ENCODE peak calls at places on chromosomes 16 and 17, in eight cellular contexts. H is GM12865; K is stimulated activated naive CD8-positive, alpha-beta T cell treated with anti-CD3 and anti-CD28 coated beads, Interleukin-15, Interleukin-2, amounts not matched to agents 100 U/mL and 50 U/mL, for 24 hours; P is activated naive CD4-positive, alpha-beta T cell; L is AG08395; G is brain microvascular endothelial cell; E is NCI-H2171 treated with DMSO at 0.1 percent for 48 hours; R is activated T-helper 2 cell treated with anti-CD3 and anti-CD28 coated beads, Interferon-gamma antibody, Interleukin-2, Interleukin-4, amounts not matched to agents 10 μg/mL and 5 μg/mL and 100 μg/mL, durations not matched to agents 14 hours and 24 hours and 36 hours. M is an unnamed sample.

GRCh38 chr17:77316191-77316641 is 175.4 kb downstream of the SEC14L1 start:
- DNase-seq in H (no peak), K (no peak), P (no peak), L (peak), G (peak), E (no peak), R (no peak), M (peak)

GRCh38 chr17:42850964-42851363 is at the start of gene AOC3:
- DNase-seq in H (no peak), K (no peak), P (no peak), L (no peak), G (no peak), E (no peak), R (no peak), M (no peak)

GRCh38 chr16:86512860-86513470 is 2.6 kb downstream of the FOXF1 start:
- DNase-seq in H (no peak), K (no peak), P (no peak), L (no peak), G (no peak), E (no peak), R (no peak), M (no peak)

GRCh38 chr16:24993722-24994686 is 21.2 kb downstream of the ARHGAP17 start:
- DNase-seq in H (no peak), K (no peak), P (no peak), L (peak), G (peak), E (no peak), R (no peak), M (peak)

GRCh38 chr16:81841709-81842108 is 62.6 kb downstream of the PLCG2 start:
- DNase-seq in H (peak), K (no peak), P (no peak), L (no peak), G (no peak), E (peak), R (no peak), M (no peak)

GRCh38 chr16:67461600-67462278 is 19.2 kb downstream of the ATP6V0D1 start:
- DNase-seq in H (no peak), K (no peak), P (no peak), L (no peak), G (no peak), E (no peak), R (no peak), M (no peak)

GRCh38 chr16:58024673-58025350 is 742 bp upstream of the MMP15 start:
- DNase-seq in H (peak), K (peak), P (no peak), L (no peak), G (no peak), E (no peak), R (no peak), M (no peak)

GRCh38 chr17:45309400-45309799 is 7.4 kb downstream of the MAP3K14 start:
- DNase-seq in H (no peak), K (no peak), P (no peak), L (no peak), G (no peak), E (no peak), R (no peak), M (no peak)

GRCh38 chr16:85396879-85397871 is 215.9 kb upstream of the GSE1 start:
- DNase-seq in H (peak), K (no peak), P (no peak), L (no peak), G (no peak), E (peak), R (no peak), M (no peak)

GRCh38 chr17:33072421-33073175 is 81.0 kb downstream of the SPACA3 start:
- DNase-seq in H (no peak), K (no peak), P (no peak), L (peak), G (no peak), E (no peak), R (no peak), M (peak)

GRCh38 chr17:56521439-56522141 is 71.9 kb upstream of the NOG start:
- DNase-seq in H (no peak), K (no peak), P (no peak), L (no peak), G (no peak), E (no peak), R (no peak), M (no peak)

GRCh38 chr16:27108051-27108770 is 41.5 kb downstream of the C16orf82 start:
- DNase-seq in H (no peak), K (no peak), P (no peak), L (no peak), G (no peak), E (no peak), R (no peak), M (no peak)

GRCh38 chr17:17398928-17399926 is 77.6 kb upstream of the MED9 start:
- DNase-seq in H (no peak), K (no peak), P (no peak), L (peak), G (no peak), E (no peak), R (no peak), M (no peak)

GRCh38 chr16:75012380-75013081 is 13.7 kb downstream of the ZNRF1 start:
- DNase-seq in H (peak), K (no peak), P (no peak), L (no peak), G (no peak), E (no peak), R (no peak), M (no peak)

GRCh38 chr17:14559720-14560119 is 258.8 kb downstream of the HS3ST3B1 start:
- DNase-seq in H (no peak), K (no peak), P (no peak), L (no peak), G (no peak), E (no peak), R (no peak), M (no peak)

GRCh38 chr17:77242118-77242800 is 101.5 kb downstream of the SEC14L1 start:
- DNase-seq in H (no peak), K (no peak), P (no peak), L (no peak), G (no peak), E (peak), R (no peak), M (no peak)

GRCh38 chr16:30951785-30952184 is 2.9 kb downstream of the ORAI3 start:
- DNase-seq in H (no peak), K (no peak), P (no peak), L (no peak), G (no peak), E (no peak), R (no peak), M (no peak)

GRCh38 chr16:881219-882097 is 80.9 kb upstream of the GNG13 start:
- DNase-seq in H (no peak), K (no peak), P (no peak), L (no peak), G (no peak), E (no peak), R (no peak), M (no peak)

GRCh38 chr16:65781363-65781762 is 585.1 kb upstream of the CDH5 start:
- DNase-seq in H (no peak), K (no peak), P (no peak), L (no peak), G (peak), E (no peak), R (no peak), M (no peak)

GRCh38 chr17:30969989-30970680 is 704 bp upstream of the RNF135 start:
- DNase-seq in H (peak), K (peak), P (no peak), L (peak), G (no peak), E (peak), R (peak), M (no peak)

GRCh38 chr16:52976539-52977167 is 76.0 kb downstream of the CHD9NB start:
- DNase-seq in H (peak), K (no peak), P (no peak), L (peak), G (peak), E (peak), R (no peak), M (peak)

GRCh38 chr17:81008140-81008539 is 16.5 kb downstream of the CHMP6 start:
- DNase-seq in H (no peak), K (no peak), P (no peak), L (no peak), G (no peak), E (no peak), R (no peak), M (no peak)

GRCh38 chr16:9791566-9791965 is 390.7 kb downstream of the GRIN2A start:
- DNase-seq in H (no peak), K (no peak), P (no peak), L (no peak), G (no peak), E (no peak), R (no peak), M (no peak)

GRCh38 chr16:56673916-56674315 is 4.3 kb downstream of the MT1H start:
- DNase-seq in H (peak), K (no peak), P (no peak), L (no peak), G (no peak), E (no peak), R (no peak), M (no peak)

GRCh38 chr16:57126412-57126811 is 34.0 kb downstream of the CPNE2 start:
- DNase-seq in H (no peak), K (no peak), P (no peak), L (no peak), G (no peak), E (no peak), R (no peak), M (no peak)

M was measured in GM04504.